ENCODE peak calls at places on chromosomes 7 and 10, in eight cellular contexts. P is lower lobe of right lung, R is heart left ventricle, T is PC-3, E is esophagus squamous epithelium, Z is A549, I is tibial artery, J is fibroblast of lung. M is an unnamed sample.

GRCh38 chr7:37289781-37290180 is 158.9 kb downstream of the ELMO1 start:
- DNase-seq in R (no peak), Z (no peak), T (no peak), I (no peak), J (no peak), P (no peak), E (no peak), M (no peak)

GRCh38 chr7:23469150-23469960 is 936 bp downstream of the IGF2BP3 start:
- DNase-seq in E (no peak), P (no peak), I (no peak), T (no peak), Z (peak; percentile 36), R (no peak), J (no peak), M (no peak)

GRCh38 chr10:29807407-29807806 is 172.6 kb upstream of the SVIL start:
- DNase-seq in J (peak; percentile 85), I (no peak), T (peak; percentile 65), E (no peak), P (no peak), R (no peak), Z (peak; percentile 82), M (peak; percentile 74)

GRCh38 chr7:133301444-133301843 is 48.6 kb downstream of the EXOC4 start:
- DNase-seq in P (no peak), R (no peak), E (no peak), J (no peak), T (no peak), Z (no peak), I (no peak), M (no peak)

GRCh38 chr10:109875151-109875568 is 48.2 kb downstream of the XPNPEP1 start:
- DNase-seq in R (no peak), J (peak; percentile 32), I (no peak), T (no peak), Z (no peak), P (no peak), E (no peak), M (no peak)

GRCh38 chr7:119596651-119597050 is 676.3 kb upstream of the KCND2 start:
- DNase-seq in R (no peak), I (no peak), T (no peak), Z (no peak), E (no peak), J (no peak), P (no peak), M (no peak)

GRCh38 chr7:132930881-132931280 is 151.0 kb downstream of the CHCHD3 start:
- DNase-seq in I (no peak), R (no peak), J (peak; percentile 24), E (no peak), T (peak; percentile 17), Z (peak; percentile 31), P (no peak), M (no peak)

GRCh38 chr7:93941956-93942355 is 20.4 kb downstream of the GNG11 start:
- DNase-seq in P (no peak), T (no peak), R (no peak), I (no peak), E (no peak), Z (no peak), J (peak; percentile 33), M (peak; percentile 80)

GRCh38 chr10:23005150-23005549 is 77.3 kb downstream of the ARMC3 start:
- DNase-seq in T (peak; percentile 61), P (no peak), E (no peak), I (no peak), J (no peak), R (no peak), Z (no peak), M (no peak)

GRCh38 chr10:133180192-133180914 is 20.3 kb downstream of the KNDC1 start:
- DNase-seq in Z (no peak), E (no peak), T (no peak), P (no peak), R (no peak), I (no peak), J (no peak), M (no peak)

GRCh38 chr7:101218236-101219130 is 518 bp downstream of the ZNHIT1 start:
- DNase-seq in J (no peak), P (no peak), T (no peak), Z (no peak), E (no peak), R (no peak), I (no peak), M (peak; percentile 32)

GRCh38 chr10:34811968-34812514 is 3.1 kb downstream of the PARD3 start:
- DNase-seq in T (no peak), J (peak; percentile 36), P (no peak), I (no peak), Z (no peak), R (no peak), E (no peak), M (peak; percentile 79)

GRCh38 chr7:101390901-101391301 is 28.2 kb downstream of the COL26A1 start:
- DNase-seq in R (peak; percentile 38), E (no peak), T (no peak), Z (no peak), P (no peak), J (peak; percentile 36), I (no peak), M (peak; percentile 32)

GRCh38 chr10:120513307-120513706 is 56.3 kb downstream of the PLPP4 start:
- DNase-seq in R (no peak), E (no peak), I (no peak), P (no peak), J (no peak), T (no peak), Z (no peak), M (no peak)

GRCh38 chr10:120508393-120508792 is 51.4 kb downstream of the PLPP4 start:
- DNase-seq in P (no peak), T (peak; percentile 90), I (no peak), R (no peak), E (no peak), J (no peak), Z (peak; percentile 13), M (peak; percentile 92)

GRCh38 chr10:120514035-120514620 is 57.1 kb downstream of the PLPP4 start:
- DNase-seq in P (no peak), E (no peak), I (no peak), R (no peak), J (no peak), Z (peak; percentile 27), T (peak; percentile 42), M (peak; percentile 51)

GRCh38 chr10:120508966-120509365 is 51.9 kb downstream of the PLPP4 start:
- DNase-seq in P (no peak), Z (no peak), I (no peak), R (no peak), E (no peak), J (no peak), T (no peak), M (no peak)

GRCh38 chr10:120511165-120511564 is 54.1 kb downstream of the PLPP4 start:
- DNase-seq in E (no peak), R (no peak), Z (no peak), I (no peak), T (peak; percentile 82), P (no peak), J (no peak), M (peak; percentile 83)
- TF ChIP-seq CTCF in E (no peak), R (no peak), Z (no peak), I (no peak), T (no peak), P (no peak), J (no peak), M (peak; percentile 30)

GRCh38 chr7:111380945-111381344 is 181.3 kb downstream of the IMMP2L start:
- DNase-seq in E (no peak), Z (no peak), T (no peak), J (no peak), R (no peak), P (no peak), I (no peak), M (no peak)
- TF ChIP-seq CTCF in E (no peak), Z (no peak), T (no peak), J (no peak), R (no peak), P (no peak), I (no peak), M (no peak)

GRCh38 chr7:34277016-34277800 is 371.9 kb downstream of the BMPER start:
- DNase-seq in T (peak; percentile 12), P (no peak), R (no peak), J (no peak), I (no peak), Z (no peak), E (no peak), M (peak; percentile 44)

GRCh38 chr7:34275629-34276028 is 370.3 kb downstream of the BMPER start:
- DNase-seq in I (no peak), J (no peak), P (no peak), R (no peak), E (no peak), Z (no peak), T (no peak), M (no peak)

GRCh38 chr7:34277801-34278195 is 372.5 kb downstream of the BMPER start:
- DNase-seq in I (no peak), P (no peak), Z (no peak), E (no peak), T (no peak), R (no peak), J (no peak), M (peak; percentile 7)

GRCh38 chr7:34282271-34282670 is 375.7 kb upstream of the NPSR1 start:
- DNase-seq in P (no peak), I (no peak), R (no peak), J (no peak), Z (no peak), T (no peak), E (no peak), M (peak; percentile 11)

DNA sequence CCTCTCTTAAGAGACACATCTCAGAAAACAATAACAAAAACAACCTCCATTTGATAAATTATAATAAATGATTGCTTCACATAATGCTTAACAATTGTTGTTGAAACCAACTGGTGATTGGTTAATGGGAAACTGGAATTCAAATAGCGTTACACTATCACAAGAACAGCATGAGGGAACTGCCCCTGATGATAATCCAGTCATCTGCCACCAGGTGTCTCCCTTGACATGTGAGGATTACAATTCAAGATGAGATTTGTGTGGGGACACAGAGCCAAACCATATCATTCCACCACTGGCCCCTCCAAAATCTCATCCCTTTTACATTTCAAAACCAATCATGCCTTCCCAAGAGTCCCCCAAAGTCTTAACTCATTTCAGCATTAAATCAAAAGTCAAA is 375.9 kb downstream of the BMPER start:
- DNase-seq in R (no peak), J (no peak), T (no peak), I (no peak), E (no peak), Z (peak; percentile 32), P (no peak), M (peak; percentile 3)
- TF ChIP-seq CTCF in R (no peak), J (no peak), T (no peak), I (no peak), E (no peak), Z (no peak), P (no peak), M (peak; percentile 10)

GRCh38 chr7:7662527-7662926 is 22.0 kb downstream of the UMAD1 start:
- DNase-seq in J (peak; percentile 52), E (no peak), I (no peak), R (no peak), P (no peak), Z (peak; percentile 6), T (peak; percentile 13), M (no peak)
- TF ChIP-seq CTCF in J (peak; percentile 58), E (no peak), I (no peak), R (peak; percentile 23), P (no peak), Z (peak; percentile 32), T (peak; percentile 58), M (peak; percentile 38)